ENCODE peak calls at places on chromosomes 12 and 14, in four cellular contexts. Q is gastrocnemius medialis; E is HCT116; G is CD8-positive, alpha-beta memory T cell. A is an unnamed sample.

GRCh38 chr12:58310828-58311273 is 369.5 kb downstream of the ATP23 start:
- DNase-seq in Q (no peak), G (no peak), E (peak; percentile 66), A (no peak)

GRCh38 chr12:68468036-68468435 is 135.9 kb upstream of the MDM1 start:
- DNase-seq in Q (no peak), E (no peak), G (no peak), A (no peak)

GRCh38 chr14:94914191-94914590 is 144.3 kb upstream of the GSC start:
- DNase-seq in E (no peak), G (no peak), Q (no peak), A (no peak)

GRCh38 chr14:25607095-25607657 is 557.2 kb upstream of the STXBP6 start:
- DNase-seq in E (no peak), Q (no peak), G (no peak), A (no peak)

GRCh38 chr14:103624860-103625259 is 4.2 kb upstream of the KLC1 start:
- DNase-seq in G (no peak), E (peak; percentile 56), Q (peak; percentile 55), A (no peak)

GRCh38 chr12:87171356-87171755 is 857.8 kb downstream of the C12orf50 start:
- DNase-seq in G (no peak), Q (no peak), E (no peak), A (no peak)

GRCh38 chr12:130775953-130776856 is 60.1 kb upstream of the RIMBP2 start:
- DNase-seq in G (peak; percentile 13), E (peak; percentile 26), Q (no peak), A (peak; percentile 57)

GRCh38 chr12:120388711-120389431 is 19.9 kb upstream of the MSI1 start:
- DNase-seq in Q (no peak), E (no peak), G (no peak), A (no peak)

GRCh38 chr14:75647650-75648049 is 13.0 kb downstream of the ERG28 start:
- DNase-seq in Q (no peak), E (no peak), G (no peak), A (no peak)

GRCh38 chr12:101539148-101539547 is 55.6 kb upstream of the MYBPC1 start:
- DNase-seq in Q (no peak), G (no peak), E (no peak), A (no peak)

GRCh38 chr12:27595231-27595642 is 71.2 kb downstream of the PPFIBP1 start:
- DNase-seq in E (no peak), G (no peak), Q (peak; percentile 25), A (no peak)

GRCh38 chr12:82781288-82782078 is 94.8 kb downstream of the TMTC2 start:
- DNase-seq in G (no peak), E (no peak), Q (no peak), A (no peak)

GRCh38 chr12:102971227-102971626 is 13.8 kb downstream of the ASCL1 start:
- DNase-seq in E (no peak), G (no peak), Q (no peak), A (no peak)

GRCh38 chr12:96587691-96588090 is 98.3 kb downstream of the CFAP54 start:
- DNase-seq in G (no peak), Q (no peak), E (no peak), A (no peak)

GRCh38 chr12:126668961-126669360 is 1598.0 kb upstream of the TMEM132C start:
- DNase-seq in G (no peak), Q (no peak), E (no peak), A (no peak)

GRCh38 chr14:96501746-96502620 is at the start of gene PAPOLA:
- DNase-seq in Q (peak; percentile 88), E (peak; percentile 91), G (peak; percentile 95), A (peak; percentile 95)

GRCh38 chr14:74308695-74309094 is 6.0 kb upstream of the ABCD4 start:
- DNase-seq in Q (no peak), G (no peak), E (no peak), A (no peak)

GRCh38 chr14:103880986-103881926 is 33.9 kb upstream of the PPP1R13B start:
- DNase-seq in Q (no peak), G (no peak), E (no peak), A (no peak)

GRCh38 chr12:102543494-102543893 is 63.1 kb upstream of the IGF1 start:
- DNase-seq in E (no peak), G (no peak), Q (no peak), A (no peak)

GRCh38 chr14:105485720-105486332 is 860 bp upstream of the CRIP1 start:
- DNase-seq in Q (no peak), G (peak; percentile 61), E (no peak), A (peak; percentile 84)

GRCh38 chr14:67187210-67187609 is 2.0 kb upstream of the GARIN2 start:
- DNase-seq in Q (no peak), G (no peak), E (peak; percentile 83), A (no peak)

GRCh38 chr14:102590667-102591099 is 1.8 kb upstream of the RCOR1 start:
- DNase-seq in G (no peak), Q (no peak), E (peak; percentile 54), A (no peak)

GRCh38 chr12:113874999-113875561 is 91.0 kb downstream of the RBM19 start:
- DNase-seq in Q (no peak), G (no peak), E (no peak), A (no peak)

DNA sequence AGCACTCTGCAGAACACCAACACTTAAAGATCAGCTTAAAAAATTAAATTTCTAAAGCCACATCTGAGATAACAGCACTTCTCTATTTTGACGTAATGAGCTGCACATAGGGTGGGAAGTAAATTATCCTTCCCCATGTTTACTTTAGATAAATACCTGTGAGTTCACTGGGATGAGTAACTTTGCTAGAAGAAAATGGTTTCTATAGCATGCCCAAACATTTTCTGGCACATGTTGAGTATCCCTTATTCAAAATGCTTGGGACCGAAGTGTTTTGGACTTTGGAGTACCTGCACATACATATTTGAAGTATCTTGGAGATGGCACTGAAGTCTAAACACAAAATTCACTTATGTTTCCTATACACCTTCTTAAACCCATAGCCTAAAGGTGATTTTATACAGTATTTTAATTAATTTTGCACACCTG is 6.6 kb downstream of the SLC38A2 start:
- DNase-seq in E (no peak), G (no peak), Q (no peak), A (no peak)
- H3K4me3 ChIP-seq in E (no peak overlapping the region), G (no peak overlapping the region), Q (no peak overlapping the region), A (no peak overlapping the region)

GRCh38 chr12:116194935-116195431 is 82.5 kb downstream of the MED13L start:
- DNase-seq in G (peak; percentile 34), Q (no peak), E (no peak), A (peak; percentile 79)
- H3K4me1 ChIP-seq in G (peaks cover 24% of the 10 kb centered on the region), Q (peaks cover 83% of the 10 kb centered on the region), E (peaks cover 14% of the 10 kb centered on the region), A (peaks cover 52% of the 10 kb centered on the region)

GRCh38 chr14:91246051-91246852 is 1.7 kb upstream of the GPR68 start:
- DNase-seq in G (peak; percentile 88), E (no peak), Q (no peak), A (peak; percentile 94)
- H3K4me3 ChIP-seq in G (peak overlapping the region; percentile 20), E (no peak overlapping the region), Q (no peak overlapping the region), A (no peak overlapping the region)

DNA sequence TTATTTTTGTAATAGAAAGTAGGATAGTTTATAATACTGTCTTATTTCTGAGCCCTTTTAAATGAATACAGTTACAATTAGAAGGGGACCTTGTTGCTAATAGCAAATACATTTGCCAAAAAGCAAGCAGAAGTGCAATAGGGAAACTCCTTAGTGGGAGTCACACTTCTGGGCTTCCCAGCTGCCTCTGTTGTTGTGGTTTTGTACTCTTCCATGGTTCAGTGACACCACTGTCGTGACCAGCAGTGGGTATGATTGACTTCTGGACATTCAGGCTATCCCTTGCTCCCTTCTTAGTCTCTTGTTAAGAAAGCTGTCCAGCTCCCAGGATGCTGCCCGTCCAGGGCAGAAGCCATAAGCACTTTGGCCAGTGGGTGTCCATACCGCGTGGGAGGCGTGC is 22.6 kb downstream of the TCTN1 start:
- DNase-seq in E (no peak), Q (no peak), G (no peak), A (no peak)
- H3K4me1 ChIP-seq in E (peaks cover 10% of the 10 kb centered on the region), Q (peaks cover 22% of the 10 kb centered on the region), G (no peaks in the 10 kb centered on the region), A (no peaks in the 10 kb centered on the region)

GRCh38 chr12:64099430-64099829 is 122.7 kb downstream of the KICS2 start:
- DNase-seq in G (no peak), E (peak; percentile 27), Q (no peak), A (no peak)
- H3K4me3 ChIP-seq in G (no peak overlapping the region), E (no peak overlapping the region), Q (no peak overlapping the region), A (no peak overlapping the region)

GRCh38 chr12:123233505-123234299 is 466 bp downstream of the MTRFR start:
- DNase-seq in G (no peak), E (no peak), Q (no peak), A (no peak)
- H3K4me1 ChIP-seq in G (peaks cover 80% of the 10 kb centered on the region), E (peaks cover 21% of the 10 kb centered on the region), Q (peaks cover 33% of the 10 kb centered on the region), A (peaks cover 87% of the 10 kb centered on the region)

GRCh38 chr14:77641534-77642341 is 25.3 kb upstream of the SPTLC2 start:
- DNase-seq in G (peak; percentile 56), Q (peak; percentile 38), E (no peak), A (peak; percentile 63)
- H3K4me3 ChIP-seq in G (peak overlapping the region; percentile 55), Q (peak overlapping the region; percentile 44), E (no peak overlapping the region), A (peak overlapping the region; percentile 59)

GRCh38 chr12:62716866-62717477 is 218.0 kb downstream of the PPM1H start:
- DNase-seq in Q (no peak), E (no peak), G (no peak), A (no peak)

GRCh38 chr12:62720661-62721330 is 214.2 kb downstream of the PPM1H start:
- DNase-seq in E (no peak), Q (peak; percentile 44), G (no peak), A (no peak)

GRCh38 chr12:62717636-62718035 is 217.3 kb downstream of the PPM1H start:
- DNase-seq in E (no peak), G (no peak), Q (no peak), A (no peak)

GRCh38 chr12:62716037-62716436 is 218.9 kb downstream of the PPM1H start:
- DNase-seq in G (no peak), E (no peak), Q (no peak), A (no peak)

GRCh38 chr12:62719027-62719426 is 215.9 kb downstream of the PPM1H start:
- DNase-seq in Q (no peak), E (no peak), G (no peak), A (no peak)
- H3K4me1 ChIP-seq in Q (no peaks in the 10 kb centered on the region), E (peaks cover 45% of the 10 kb centered on the region), G (no peaks in the 10 kb centered on the region), A (no peaks in the 10 kb centered on the region)

GRCh38 chr12:119122047-119122446 is 56.7 kb upstream of the HSPB8 start:
- DNase-seq in G (no peak), E (no peak), Q (no peak), A (no peak)

GRCh38 chr12:119115296-119115905 is 63.3 kb upstream of the HSPB8 start:
- DNase-seq in Q (no peak), E (peak; percentile 41), G (no peak), A (no peak)

GRCh38 chr12:119118625-119119024 is 60.1 kb upstream of the HSPB8 start:
- DNase-seq in G (no peak), Q (no peak), E (no peak), A (no peak)

GRCh38 chr12:119114294-119114693 is 64.4 kb upstream of the HSPB8 start:
- DNase-seq in G (no peak), E (no peak), Q (no peak), A (no peak)

DNA sequence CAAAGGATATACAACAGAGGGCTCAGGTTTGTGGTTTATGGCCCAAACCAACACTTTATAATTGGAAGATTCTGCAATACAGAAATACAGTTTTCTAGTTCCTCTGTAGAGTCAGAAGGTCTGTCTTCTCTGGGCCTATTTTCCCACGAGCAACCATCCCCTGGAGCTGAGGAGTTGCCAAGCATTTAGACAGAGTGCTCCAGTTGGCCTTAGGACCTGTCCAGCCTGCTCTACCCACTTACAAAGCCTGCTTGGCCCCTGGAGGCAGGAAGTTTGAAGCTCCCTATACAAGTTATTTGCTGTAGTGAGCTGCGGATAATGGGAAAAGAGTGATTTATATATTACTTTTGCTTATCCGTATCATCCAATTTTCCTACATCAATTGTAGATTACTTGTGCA is 60.8 kb upstream of the HSPB8 start:
- DNase-seq in G (no peak), E (no peak), Q (no peak), A (no peak)
- H3K4me3 ChIP-seq in G (no peak overlapping the region), E (no peak overlapping the region), Q (no peak overlapping the region), A (no peak overlapping the region)

A was measured in CD4-positive, alpha-beta memory T cell.